ENCODE peak calls at places on chromosomes 2 and 18, in six cellular contexts. One of them, this sample, is unnamed.
A peak's percentile ranks its signal among the peaks of the same experiment; 100 is the strongest.

GRCh38 chr2:20156826-20157605 is 67.9 kb downstream of the SDC1 start:
- DNase-seq in SK-N-SH: no peak
- DNase-seq in hepatocyte: peak; percentile 53
- DNase-seq in GM23338: no peak
- DNase-seq in GM23248: no peak
- DNase-seq in PC-9: no peak
- DNase-seq in this sample: no peak

GRCh38 chr2:62597323-62597722 is 91.3 kb upstream of the TMEM17 start:
- DNase-seq in SK-N-SH: no peak
- DNase-seq in hepatocyte: no peak
- DNase-seq in GM23338: no peak
- DNase-seq in GM23248: peak; percentile 69
- DNase-seq in PC-9: no peak
- DNase-seq in this sample: no peak

GRCh38 chr2:143745060-143745459 is 615.8 kb downstream of the ARHGAP15 start:
- DNase-seq in SK-N-SH: no peak
- DNase-seq in hepatocyte: no peak
- DNase-seq in GM23338: peak; percentile 47
- DNase-seq in GM23248: no peak
- DNase-seq in PC-9: peak; percentile 57
- DNase-seq in this sample: peak; percentile 48

GRCh38 chr2:160301420-160301819 is 101.3 kb upstream of the ITGB6 start:
- DNase-seq in SK-N-SH: no peak
- DNase-seq in hepatocyte: no peak
- DNase-seq in GM23338: no peak
- DNase-seq in GM23248: peak; percentile 84
- DNase-seq in PC-9: no peak
- DNase-seq in this sample: no peak

GRCh38 chr2:71244302-71244660 is 17.4 kb upstream of the PAIP2B start:
- DNase-seq in SK-N-SH: no peak
- DNase-seq in hepatocyte: no peak
- DNase-seq in GM23338: peak; percentile 41
- DNase-seq in GM23248: no peak
- DNase-seq in PC-9: no peak
- DNase-seq in this sample: no peak

GRCh38 chr18:42578781-42579180 is 536.7 kb downstream of the RIT2 start:
- DNase-seq in SK-N-SH: no peak
- DNase-seq in hepatocyte: no peak
- DNase-seq in GM23338: no peak
- DNase-seq in GM23248: peak; percentile 50
- DNase-seq in PC-9: no peak
- DNase-seq in this sample: no peak

GRCh38 chr2:9941196-9941995 is 10.1 kb upstream of the GRHL1 start:
- DNase-seq in SK-N-SH: no peak
- DNase-seq in hepatocyte: peak; percentile 30
- DNase-seq in GM23338: peak; percentile 37
- DNase-seq in GM23248: peak; percentile 86
- DNase-seq in PC-9: peak; percentile 80
- DNase-seq in this sample: peak; percentile 74

GRCh38 chr2:71779306-71779855 is 326.0 kb downstream of the DYSF start:
- DNase-seq in SK-N-SH: no peak
- DNase-seq in hepatocyte: no peak
- DNase-seq in GM23338: no peak
- DNase-seq in GM23248: peak; percentile 58
- DNase-seq in PC-9: no peak
- DNase-seq in this sample: no peak

GRCh38 chr2:71807969-71808451 is 339.7 kb downstream of the CYP26B1 start:
- DNase-seq in SK-N-SH: no peak
- DNase-seq in hepatocyte: no peak
- DNase-seq in GM23338: no peak
- DNase-seq in GM23248: no peak
- DNase-seq in PC-9: no peak
- DNase-seq in this sample: no peak

GRCh38 chr2:20401495-20401855 is 45.4 kb upstream of the RHOB start:
- DNase-seq in SK-N-SH: no peak
- DNase-seq in hepatocyte: no peak
- DNase-seq in GM23338: no peak
- DNase-seq in GM23248: no peak
- DNase-seq in PC-9: no peak
- DNase-seq in this sample: no peak

GRCh38 chr18:55096261-55097026 is 137.2 kb upstream of the CCDC68 start:
- DNase-seq in SK-N-SH: peak; percentile 37
- DNase-seq in hepatocyte: peak; percentile 57
- DNase-seq in GM23338: peak; percentile 69
- DNase-seq in GM23248: peak; percentile 79
- DNase-seq in PC-9: no peak
- DNase-seq in this sample: peak; percentile 72

GRCh38 chr2:96977631-96978195 is 8.7 kb downstream of the FAM178B start:
- DNase-seq in SK-N-SH: no peak
- DNase-seq in hepatocyte: peak; percentile 56
- DNase-seq in GM23338: peak; percentile 37
- DNase-seq in GM23248: peak; percentile 66
- DNase-seq in PC-9: no peak
- DNase-seq in this sample: peak; percentile 16

GRCh38 chr2:173354601-173355131 is at the start of gene CDCA7:
- DNase-seq in SK-N-SH: peak; percentile 96
- DNase-seq in hepatocyte: peak; percentile 83
- DNase-seq in GM23338: peak; percentile 82
- DNase-seq in GM23248: peak; percentile 50
- DNase-seq in PC-9: peak; percentile 85
- DNase-seq in this sample: peak; percentile 76

GRCh38 chr2:46197672-46198071 is 99.5 kb upstream of the EPAS1 start:
- DNase-seq in SK-N-SH: peak; percentile 9
- DNase-seq in hepatocyte: no peak
- DNase-seq in GM23338: no peak
- DNase-seq in GM23248: no peak
- DNase-seq in PC-9: no peak
- DNase-seq in this sample: no peak

GRCh38 chr18:45954070-45954712 is 12.9 kb downstream of the EPG5 start:
- DNase-seq in SK-N-SH: no peak
- DNase-seq in hepatocyte: peak; percentile 27
- DNase-seq in GM23338: no peak
- DNase-seq in GM23248: peak; percentile 96
- DNase-seq in PC-9: no peak
- DNase-seq in this sample: peak; percentile 77

GRCh38 chr18:54924948-54925347 is 34.3 kb downstream of the CCDC68 start:
- DNase-seq in SK-N-SH: no peak
- DNase-seq in hepatocyte: no peak
- DNase-seq in GM23338: no peak
- DNase-seq in GM23248: peak; percentile 35
- DNase-seq in PC-9: no peak
- DNase-seq in this sample: no peak

GRCh38 chr2:44291281-44292248 is 16.3 kb downstream of the SLC3A1 start:
- DNase-seq in SK-N-SH: peak; percentile 76
- DNase-seq in hepatocyte: peak; percentile 89
- DNase-seq in GM23338: peak; percentile 52
- DNase-seq in GM23248: peak; percentile 86
- DNase-seq in PC-9: peak; percentile 71
- DNase-seq in this sample: peak; percentile 93

GRCh38 chr2:150469706-150470105 is 17.8 kb downstream of the RND3 start:
- DNase-seq in SK-N-SH: no peak
- DNase-seq in hepatocyte: no peak
- DNase-seq in GM23338: no peak
- DNase-seq in GM23248: peak; percentile 46
- DNase-seq in PC-9: no peak
- DNase-seq in this sample: no peak

GRCh38 chr2:219429958-219430586 is 4.6 kb upstream of the SPEG start:
- DNase-seq in SK-N-SH: no peak
- DNase-seq in hepatocyte: no peak
- DNase-seq in GM23338: no peak
- DNase-seq in GM23248: no peak
- DNase-seq in PC-9: no peak
- DNase-seq in this sample: no peak

GRCh38 chr18:58624011-58624410 is 4.9 kb downstream of the ALPK2 start:
- DNase-seq in SK-N-SH: no peak
- DNase-seq in hepatocyte: peak; percentile 50
- DNase-seq in GM23338: no peak
- DNase-seq in GM23248: no peak
- DNase-seq in PC-9: no peak
- DNase-seq in this sample: no peak

GRCh38 chr2:37324786-37325624 is at the start of gene PRKD3:
- DNase-seq in SK-N-SH: peak; percentile 99
- DNase-seq in hepatocyte: peak; percentile 52
- DNase-seq in GM23338: peak; percentile 81
- DNase-seq in GM23248: peak; percentile 70
- DNase-seq in PC-9: peak; percentile 55
- DNase-seq in this sample: peak; percentile 69

GRCh38 chr2:217977840-217978535 is 24.8 kb downstream of the TNS1 start:
- DNase-seq in SK-N-SH: no peak
- DNase-seq in hepatocyte: no peak
- DNase-seq in GM23338: no peak
- DNase-seq in GM23248: no peak
- DNase-seq in PC-9: no peak
- DNase-seq in this sample: no peak

GRCh38 chr18:31393286-31393685 is 16.7 kb downstream of the DSG4 start:
- DNase-seq in SK-N-SH: no peak
- DNase-seq in hepatocyte: no peak
- DNase-seq in GM23338: peak; percentile 30
- DNase-seq in GM23248: no peak
- DNase-seq in PC-9: no peak
- DNase-seq in this sample: no peak

GRCh38 chr2:44934521-44934961 is 7.0 kb upstream of the SIX3 start:
- DNase-seq in SK-N-SH: peak; percentile 83
- DNase-seq in hepatocyte: no peak
- DNase-seq in GM23338: peak; percentile 65
- DNase-seq in GM23248: no peak
- DNase-seq in PC-9: no peak
- DNase-seq in this sample: no peak

GRCh38 chr2:121363632-121364420 is 78.8 kb upstream of the TFCP2L1 start:
- DNase-seq in SK-N-SH: no peak
- DNase-seq in hepatocyte: no peak
- DNase-seq in GM23338: no peak
- DNase-seq in GM23248: peak; percentile 90
- DNase-seq in PC-9: no peak
- DNase-seq in this sample: peak; percentile 94

DNA sequence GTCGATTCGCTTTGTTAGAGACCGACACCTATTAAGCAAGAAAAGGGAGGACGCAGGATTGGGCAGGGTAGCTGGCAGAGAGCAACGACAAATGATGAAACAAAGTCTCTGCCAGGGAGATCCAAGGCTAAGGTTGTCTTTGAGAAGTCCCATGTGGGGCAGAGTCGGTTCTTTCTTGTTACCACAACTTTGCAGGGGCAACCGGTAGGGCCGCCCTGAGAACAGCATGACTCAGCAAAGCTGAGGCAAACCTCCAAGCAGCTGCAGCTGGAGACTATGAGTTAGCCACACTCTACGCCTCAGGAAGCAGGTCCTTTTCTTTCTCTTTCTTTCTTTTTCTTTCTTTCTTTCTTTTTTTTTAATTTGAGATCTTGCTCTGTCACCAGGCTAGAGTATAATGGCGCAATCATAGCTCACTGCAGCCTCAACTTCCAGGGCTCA is 452.3 kb upstream of the ID2 start:
- DNase-seq in SK-N-SH: no peak
- DNase-seq in hepatocyte: peak; percentile 27
- DNase-seq in GM23338: peak; percentile 12
- DNase-seq in GM23248: peak; percentile 86
- DNase-seq in PC-9: no peak
- DNase-seq in this sample: peak; percentile 68
- H3K9me2 ChIP-seq in SK-N-SH: no peaks in the 10 kb centered on the region
- H3K9me2 ChIP-seq in hepatocyte: no peaks in the 10 kb centered on the region
- H3K9me2 ChIP-seq in GM23338: peaks cover 13% of the 10 kb centered on the region
- H3K9me2 ChIP-seq in GM23248: no peaks in the 10 kb centered on the region
- H3K9me2 ChIP-seq in PC-9: no peaks in the 10 kb centered on the region
- H3K9me2 ChIP-seq in this sample: no peaks in the 10 kb centered on the region

GRCh38 chr2:41600460-41600859 is 447.4 kb upstream of the PKDCC start:
- DNase-seq in SK-N-SH: no peak
- DNase-seq in hepatocyte: no peak
- DNase-seq in GM23338: no peak
- DNase-seq in GM23248: no peak
- DNase-seq in PC-9: no peak
- DNase-seq in this sample: peak; percentile 23
- H3K9me2 ChIP-seq in SK-N-SH: no peaks in the 10 kb centered on the region
- H3K9me2 ChIP-seq in hepatocyte: no peaks in the 10 kb centered on the region
- H3K9me2 ChIP-seq in GM23338: no peaks in the 10 kb centered on the region
- H3K9me2 ChIP-seq in GM23248: no peaks in the 10 kb centered on the region
- H3K9me2 ChIP-seq in PC-9: no peaks in the 10 kb centered on the region
- H3K9me2 ChIP-seq in this sample: no peaks in the 10 kb centered on the region

GRCh38 chr18:79507076-79507545 is 111.4 kb downstream of the NFATC1 start:
- DNase-seq in SK-N-SH: peak; percentile 29
- DNase-seq in hepatocyte: no peak
- DNase-seq in GM23338: no peak
- DNase-seq in GM23248: peak; percentile 79
- DNase-seq in PC-9: no peak
- DNase-seq in this sample: no peak

GRCh38 chr18:79507546-79508480 is 112.1 kb downstream of the NFATC1 start:
- DNase-seq in SK-N-SH: no peak
- DNase-seq in hepatocyte: peak; percentile 59
- DNase-seq in GM23338: no peak
- DNase-seq in GM23248: peak; percentile 88
- DNase-seq in PC-9: peak; percentile 24
- DNase-seq in this sample: peak; percentile 26

GRCh38 chr18:79510046-79510685 is 114.4 kb downstream of the NFATC1 start:
- DNase-seq in SK-N-SH: no peak
- DNase-seq in hepatocyte: no peak
- DNase-seq in GM23338: no peak
- DNase-seq in GM23248: no peak
- DNase-seq in PC-9: no peak
- DNase-seq in this sample: no peak

GRCh38 chr18:79509536-79509930 is 113.8 kb downstream of the NFATC1 start:
- DNase-seq in SK-N-SH: no peak
- DNase-seq in hepatocyte: no peak
- DNase-seq in GM23338: no peak
- DNase-seq in GM23248: no peak
- DNase-seq in PC-9: no peak
- DNase-seq in this sample: no peak

GRCh38 chr18:79508565-79509535 is 113.1 kb downstream of the NFATC1 start:
- DNase-seq in SK-N-SH: no peak
- DNase-seq in hepatocyte: no peak
- DNase-seq in GM23338: no peak
- DNase-seq in GM23248: no peak
- DNase-seq in PC-9: no peak
- DNase-seq in this sample: no peak
- H3K9me2 ChIP-seq in SK-N-SH: no peaks in the 10 kb centered on the region
- H3K9me2 ChIP-seq in hepatocyte: no peaks in the 10 kb centered on the region
- H3K9me2 ChIP-seq in GM23338: no peaks in the 10 kb centered on the region
- H3K9me2 ChIP-seq in GM23248: no peaks in the 10 kb centered on the region
- H3K9me2 ChIP-seq in PC-9: no peaks in the 10 kb centered on the region
- H3K9me2 ChIP-seq in this sample: no peaks in the 10 kb centered on the region

DNA sequence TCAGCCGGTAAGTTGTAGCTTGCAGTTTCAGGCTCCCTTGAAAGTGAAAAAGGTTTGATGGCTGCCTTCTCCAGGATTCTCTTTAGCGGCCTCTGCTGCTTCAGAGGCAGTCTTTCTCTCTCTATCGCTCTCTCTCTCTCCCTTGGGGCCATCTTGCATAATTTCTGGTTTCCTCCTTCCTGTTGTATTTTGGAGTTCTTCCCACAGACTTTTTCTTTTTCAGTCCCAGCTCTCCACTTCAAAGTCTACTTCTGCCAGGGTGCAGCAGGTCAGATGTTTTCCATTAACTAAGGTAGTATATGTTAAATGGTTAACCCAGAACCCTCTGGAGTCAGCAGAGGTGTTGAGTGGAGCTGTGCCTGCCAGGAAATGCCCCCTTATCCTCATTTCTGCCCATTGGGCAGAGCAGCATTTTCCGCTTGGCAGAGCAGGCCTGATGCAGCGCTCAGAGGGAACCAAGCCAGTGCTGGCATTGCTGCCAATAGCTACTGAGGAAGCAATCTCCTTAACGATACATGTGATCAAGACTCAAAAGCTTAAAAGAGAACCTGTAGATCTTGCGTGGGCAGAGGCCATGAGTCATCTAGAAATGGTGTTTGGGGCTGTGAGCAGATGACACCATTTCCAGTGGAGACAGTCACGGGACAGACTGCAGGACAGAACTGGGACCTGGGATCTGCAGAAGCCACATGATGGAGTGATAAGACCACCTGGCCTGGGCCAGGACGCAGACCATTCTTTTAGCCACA is 20.8 kb downstream of the DBI start:
- DNase-seq in SK-N-SH: peak; percentile 22
- DNase-seq in hepatocyte: peak; percentile 34
- DNase-seq in GM23338: peak; percentile 17
- DNase-seq in GM23248: peak; percentile 87
- DNase-seq in PC-9: peak; percentile 10
- DNase-seq in this sample: no peak
- H3K9me2 ChIP-seq in SK-N-SH: no peaks in the 10 kb centered on the region
- H3K9me2 ChIP-seq in hepatocyte: no peaks in the 10 kb centered on the region
- H3K9me2 ChIP-seq in GM23338: no peaks in the 10 kb centered on the region
- H3K9me2 ChIP-seq in GM23248: no peaks in the 10 kb centered on the region
- H3K9me2 ChIP-seq in PC-9: no peaks in the 10 kb centered on the region
- H3K9me2 ChIP-seq in this sample: no peaks in the 10 kb centered on the region